ENCODE peak calls at places on chromosomes 16 and 17, in five cellular contexts. One of them, this sample, is unnamed.

GRCh38 chr17:55845385-55845784 is 94.5 kb downstream of the PCTP start:
- DNase-seq in tibial nerve: peak; percentile 52
- DNase-seq in left lung: peak; percentile 48
- DNase-seq in fibroblast of mammary gland: peak; percentile 47
- DNase-seq in H54: no peak
- DNase-seq in this sample: peak; percentile 50

GRCh38 chr17:15947976-15948752 is 3.2 kb downstream of the ADORA2B start:
- DNase-seq in tibial nerve: no peak
- DNase-seq in left lung: no peak
- DNase-seq in fibroblast of mammary gland: no peak
- DNase-seq in H54: no peak
- DNase-seq in this sample: peak; percentile 68

GRCh38 chr17:45019177-45019711 is 32.2 kb downstream of the DCAKD start:
- DNase-seq in tibial nerve: peak; percentile 9
- DNase-seq in left lung: peak; percentile 38
- DNase-seq in fibroblast of mammary gland: peak; percentile 23
- DNase-seq in H54: peak; percentile 91
- DNase-seq in this sample: no peak

GRCh38 chr17:49401971-49402491 is 12.7 kb downstream of the PHB1 start:
- DNase-seq in tibial nerve: no peak
- DNase-seq in left lung: no peak
- DNase-seq in fibroblast of mammary gland: no peak
- DNase-seq in H54: no peak
- DNase-seq in this sample: no peak

GRCh38 chr16:72198641-72199250 is 26.8 kb upstream of the PMFBP1 start:
- DNase-seq in tibial nerve: no peak
- DNase-seq in left lung: no peak
- DNase-seq in fibroblast of mammary gland: no peak
- DNase-seq in H54: no peak
- DNase-seq in this sample: no peak

GRCh38 chr17:66364508-66365203 is 62.2 kb downstream of the PRKCA start:
- DNase-seq in tibial nerve: no peak
- DNase-seq in left lung: no peak
- DNase-seq in fibroblast of mammary gland: no peak
- DNase-seq in H54: no peak
- DNase-seq in this sample: no peak

GRCh38 chr17:70278846-70279465 is 109.6 kb downstream of the KCNJ2 start:
- DNase-seq in tibial nerve: no peak
- DNase-seq in left lung: no peak
- DNase-seq in fibroblast of mammary gland: no peak
- DNase-seq in H54: no peak
- DNase-seq in this sample: no peak

GRCh38 chr16:55613578-55614333 is 42.0 kb upstream of the SLC6A2 start:
- DNase-seq in tibial nerve: no peak
- DNase-seq in left lung: no peak
- DNase-seq in fibroblast of mammary gland: no peak
- DNase-seq in H54: no peak
- DNase-seq in this sample: no peak

GRCh38 chr16:30084096-30084815 is 7.5 kb downstream of the TBX6 start:
- DNase-seq in tibial nerve: no peak
- DNase-seq in left lung: no peak
- DNase-seq in fibroblast of mammary gland: no peak
- DNase-seq in H54: no peak
- DNase-seq in this sample: no peak

GRCh38 chr17:49334744-49335512 is 27.1 kb downstream of the ZNF652 start:
- DNase-seq in tibial nerve: no peak
- DNase-seq in left lung: no peak
- DNase-seq in fibroblast of mammary gland: no peak
- DNase-seq in H54: no peak
- DNase-seq in this sample: no peak

GRCh38 chr17:2238432-2239169 is 65.0 kb downstream of the SMG6 start:
- DNase-seq in tibial nerve: no peak
- DNase-seq in left lung: no peak
- DNase-seq in fibroblast of mammary gland: no peak
- DNase-seq in H54: no peak
- DNase-seq in this sample: no peak

GRCh38 chr16:23286131-23286532 is 16.0 kb upstream of the SCNN1B start:
- DNase-seq in tibial nerve: no peak
- DNase-seq in left lung: no peak
- DNase-seq in fibroblast of mammary gland: peak; percentile 78
- DNase-seq in H54: no peak
- DNase-seq in this sample: no peak

GRCh38 chr17:79655672-79656290 is 44.9 kb upstream of the RBFOX3 start:
- DNase-seq in tibial nerve: no peak
- DNase-seq in left lung: peak; percentile 22
- DNase-seq in fibroblast of mammary gland: no peak
- DNase-seq in H54: no peak
- DNase-seq in this sample: no peak

GRCh38 chr17:49775546-49776260 is 11.8 kb upstream of the FAM117A start:
- DNase-seq in tibial nerve: no peak
- DNase-seq in left lung: no peak
- DNase-seq in fibroblast of mammary gland: no peak
- DNase-seq in H54: no peak
- DNase-seq in this sample: no peak

GRCh38 chr17:70168979-70169706 is at the start of gene KCNJ2:
- DNase-seq in tibial nerve: peak; percentile 63
- DNase-seq in left lung: peak; percentile 91
- DNase-seq in fibroblast of mammary gland: peak; percentile 50
- DNase-seq in H54: peak; percentile 86
- DNase-seq in this sample: peak; percentile 96

GRCh38 chr16:13552062-13552959 is 367.6 kb upstream of the ERCC4 start:
- DNase-seq in tibial nerve: no peak
- DNase-seq in left lung: no peak
- DNase-seq in fibroblast of mammary gland: no peak
- DNase-seq in H54: no peak
- DNase-seq in this sample: no peak

GRCh38 chr16:12412890-12413289 is 390.8 kb downstream of the CPPED1 start:
- DNase-seq in tibial nerve: no peak
- DNase-seq in left lung: no peak
- DNase-seq in fibroblast of mammary gland: no peak
- DNase-seq in H54: no peak
- DNase-seq in this sample: no peak

GRCh38 chr16:77868478-77868877 is 80.1 kb downstream of the VAT1L start:
- DNase-seq in tibial nerve: no peak
- DNase-seq in left lung: no peak
- DNase-seq in fibroblast of mammary gland: no peak
- DNase-seq in H54: no peak
- DNase-seq in this sample: no peak

GRCh38 chr16:47664653-47665325 is 203.7 kb downstream of the PHKB start:
- DNase-seq in tibial nerve: no peak
- DNase-seq in left lung: no peak
- DNase-seq in fibroblast of mammary gland: peak; percentile 22
- DNase-seq in H54: no peak
- DNase-seq in this sample: peak; percentile 75

GRCh38 chr17:75116681-75117080 is 6.9 kb downstream of the ARMC7 start:
- DNase-seq in tibial nerve: no peak
- DNase-seq in left lung: no peak
- DNase-seq in fibroblast of mammary gland: no peak
- DNase-seq in H54: no peak
- DNase-seq in this sample: no peak

GRCh38 chr17:28570716-28571254 is 539 bp downstream of the PIGS start:
- DNase-seq in tibial nerve: no peak
- DNase-seq in left lung: peak; percentile 44
- DNase-seq in fibroblast of mammary gland: no peak
- DNase-seq in H54: peak; percentile 54
- DNase-seq in this sample: peak; percentile 62

GRCh38 chr17:18261146-18261515 is 669 bp downstream of the MIEF2 start:
- DNase-seq in tibial nerve: no peak
- DNase-seq in left lung: peak; percentile 88
- DNase-seq in fibroblast of mammary gland: peak; percentile 39
- DNase-seq in H54: peak; percentile 99
- DNase-seq in this sample: peak; percentile 80

GRCh38 chr17:45123930-45124796 is 8.2 kb downstream of the PLCD3 start:
- DNase-seq in tibial nerve: no peak
- DNase-seq in left lung: peak; percentile 62
- DNase-seq in fibroblast of mammary gland: peak; percentile 86
- DNase-seq in H54: peak; percentile 100
- DNase-seq in this sample: peak; percentile 87

GRCh38 chr16:13390093-13390985 is 488.9 kb downstream of the SHISA9 start:
- DNase-seq in tibial nerve: no peak
- DNase-seq in left lung: no peak
- DNase-seq in fibroblast of mammary gland: no peak
- DNase-seq in H54: no peak
- DNase-seq in this sample: no peak

GRCh38 chr16:58047557-58048348 is 22.2 kb downstream of the MMP15 start:
- DNase-seq in tibial nerve: no peak
- DNase-seq in left lung: no peak
- DNase-seq in fibroblast of mammary gland: no peak
- DNase-seq in H54: no peak
- DNase-seq in this sample: no peak

GRCh38 chr16:1193825-1194581 is 31.1 kb downstream of the TPSG1 start:
- DNase-seq in tibial nerve: no peak
- DNase-seq in left lung: no peak
- DNase-seq in fibroblast of mammary gland: no peak
- DNase-seq in H54: no peak
- DNase-seq in this sample: no peak

GRCh38 chr16:89365044-89365467 is 125.3 kb downstream of the ANKRD11 start:
- DNase-seq in tibial nerve: no peak
- DNase-seq in left lung: no peak
- DNase-seq in fibroblast of mammary gland: peak; percentile 91
- DNase-seq in H54: no peak
- DNase-seq in this sample: no peak

GRCh38 chr16:83903739-83904138 is 4.8 kb downstream of the MLYCD start:
- DNase-seq in tibial nerve: peak; percentile 34
- DNase-seq in left lung: no peak
- DNase-seq in fibroblast of mammary gland: peak; percentile 73
- DNase-seq in H54: no peak
- DNase-seq in this sample: no peak

GRCh38 chr17:59631221-59631720 is 11.6 kb downstream of the CLTC start:
- DNase-seq in tibial nerve: no peak
- DNase-seq in left lung: no peak
- DNase-seq in fibroblast of mammary gland: no peak
- DNase-seq in H54: no peak
- DNase-seq in this sample: no peak

This sample was measured in mucosa of descending colon.